ENCODE peak calls at places on chromosome 3, in four cellular contexts. M is K562, H is GM12878, J is H1. S is an unnamed sample.

GRCh38 chr3:65796676-65797075 is 242.0 kb downstream of the MAGI1 start:
- DNase-seq in M (no peak), H (no peak), J (no peak), S (no peak)

GRCh38 chr3:46733026-46733800 is 15.5 kb upstream of the PRSS50 start:
- DNase-seq in M (no peak), H (no peak), J (no peak), S (no peak)

GRCh38 chr3:39136533-39137434 is 16.6 kb downstream of the CSRNP1 start:
- DNase-seq in M (no peak), H (no peak), J (no peak), S (no peak)

GRCh38 chr3:36380171-36381031 is at the start of gene STAC:
- DNase-seq in M (no peak), H (no peak), J (peak), S (no peak)

GRCh38 chr3:72185549-72186484 is 400.9 kb upstream of the PROK2 start:
- DNase-seq in M (peak), H (no peak), J (no peak), S (no peak)

GRCh38 chr3:29183346-29184087 is 97.4 kb upstream of the RBMS3 start:
- DNase-seq in M (no peak), H (no peak), J (no peak), S (no peak)

GRCh38 chr3:189108032-189108431 is 63.7 kb upstream of the TPRG1 start:
- DNase-seq in M (no peak), H (no peak), J (no peak), S (no peak)

GRCh38 chr3:188627652-188628051 is 473.7 kb downstream of the LPP start:
- DNase-seq in M (no peak), H (no peak), J (no peak), S (peak)

GRCh38 chr3:44208086-44208485 is 33.6 kb upstream of the TOPAZ1 start:
- DNase-seq in M (no peak), H (no peak), J (no peak), S (no peak)

GRCh38 chr3:183539821-183540220 is 15.7 kb downstream of the KLHL6 start:
- DNase-seq in M (no peak), H (no peak), J (no peak), S (no peak)

GRCh38 chr3:78736863-78737262 is 1030.9 kb downstream of the ROBO1 start:
- DNase-seq in M (no peak), H (peak), J (no peak), S (no peak)

GRCh38 chr3:160016972-160017371 is 28.3 kb downstream of the IL12A start:
- DNase-seq in M (no peak), H (no peak), J (no peak), S (no peak)

GRCh38 chr3:148971819-148972218 is 19.5 kb upstream of the GYG1 start:
- DNase-seq in M (no peak), H (no peak), J (no peak), S (no peak)

GRCh38 chr3:146300756-146301155 is 49.9 kb upstream of the PLSCR4 start:
- DNase-seq in M (no peak), H (no peak), J (no peak), S (no peak)

GRCh38 chr3:184334470-184335158 is 2.8 kb upstream of the FAM131A start:
- DNase-seq in M (no peak), H (no peak), J (no peak), S (no peak)

GRCh38 chr3:128369881-128370642 is 96.6 kb downstream of the DNAJB8 start:
- DNase-seq in M (no peak), H (no peak), J (no peak), S (no peak)

GRCh38 chr3:131544557-131544956 is 41.8 kb upstream of the MRPL3 start:
- DNase-seq in M (no peak), H (no peak), J (no peak), S (no peak)

GRCh38 chr3:65672876-65673815 is 365.6 kb downstream of the MAGI1 start:
- DNase-seq in M (peak), H (no peak), J (peak), S (peak)

GRCh38 chr3:128343287-128344045 is 123.2 kb downstream of the DNAJB8 start:
- DNase-seq in M (peak), H (no peak), J (no peak), S (no peak)

GRCh38 chr3:46070458-46071136 is 43.3 kb upstream of the XCR1 start:
- DNase-seq in M (no peak), H (no peak), J (no peak), S (no peak)

GRCh38 chr3:79111375-79112052 is 656.3 kb downstream of the ROBO1 start:
- DNase-seq in M (no peak), H (no peak), J (no peak), S (no peak)

GRCh38 chr3:22660076-22660475 is 543.1 kb upstream of the UBE2E2 start:
- DNase-seq in M (no peak), H (no peak), J (no peak), S (no peak)

GRCh38 chr3:138042043-138042442 is 32.1 kb downstream of the CLDN18 start:
- DNase-seq in M (no peak), H (no peak), J (no peak), S (no peak)

GRCh38 chr3:46987485-46988401 is 8.3 kb downstream of the NBEAL2 start:
- DNase-seq in M (peak), H (peak), J (peak), S (no peak)

GRCh38 chr3:32334675-32335074 is 57.0 kb upstream of the CMTM7 start:
- DNase-seq in M (peak), H (no peak), J (peak), S (no peak)

GRCh38 chr3:64176461-64176996 is 48.7 kb downstream of the PRICKLE2 start:
- DNase-seq in M (no peak), H (peak), J (no peak), S (no peak)

GRCh38 chr3:155492841-155493240 is 199.4 kb upstream of the STRIT1 start:
- DNase-seq in M (no peak), H (no peak), J (no peak), S (no peak)

GRCh38 chr3:51967384-51968174 is at the start of gene PCBP4:
- DNase-seq in M (peak), H (no peak), J (peak), S (no peak)

GRCh38 chr3:178500631-178501030 is 35.6 kb upstream of the KCNMB2 start:
- DNase-seq in M (no peak), H (no peak), J (no peak), S (no peak)

GRCh38 chr3:172856766-172857742 is 106.5 kb downstream of the ECT2 start:
- DNase-seq in M (peak), H (no peak), J (no peak), S (peak)

GRCh38 chr3:40864146-40864782 is 335.0 kb upstream of the CTNNB1 start:
- DNase-seq in M (no peak), H (no peak), J (no peak), S (no peak)

GRCh38 chr3:52606373-52607085 is 70.1 kb downstream of the UQCC5 start:
- DNase-seq in M (no peak), H (no peak), J (no peak), S (peak)

GRCh38 chr3:81395739-81396138 is 365.7 kb downstream of the GBE1 start:
- DNase-seq in M (no peak), H (no peak), J (no peak), S (no peak)

GRCh38 chr3:65500398-65501306 is 538.1 kb downstream of the MAGI1 start:
- DNase-seq in M (peak), H (no peak), J (no peak), S (no peak)

GRCh38 chr3:98223907-98224672 is 40.0 kb upstream of the OR5H6 start:
- DNase-seq in M (no peak), H (no peak), J (no peak), S (no peak)

DNA sequence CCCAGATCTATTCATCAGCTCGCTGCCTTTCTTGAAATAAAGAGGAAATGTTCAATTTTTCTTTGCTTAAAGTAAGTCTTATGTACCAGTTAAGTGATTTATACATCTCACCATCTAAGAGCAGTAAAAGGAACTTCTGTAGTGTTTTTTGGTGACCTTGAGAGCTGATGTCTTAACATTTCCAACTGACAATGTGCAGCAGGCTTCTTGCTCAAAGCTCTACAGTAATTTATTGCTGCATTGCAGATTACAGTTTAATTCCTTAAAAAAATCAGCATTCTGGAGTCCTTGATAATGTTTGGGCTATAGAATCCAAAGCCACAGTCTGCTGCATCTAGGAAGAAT is 61.6 kb downstream of the DIPK2A start:
- DNase-seq in M (no peak), H (no peak), J (no peak), S (no peak)
- TF ChIP-seq EGR1 in M (no peak), H (no peak), J (no peak), S (no peak)

DNA sequence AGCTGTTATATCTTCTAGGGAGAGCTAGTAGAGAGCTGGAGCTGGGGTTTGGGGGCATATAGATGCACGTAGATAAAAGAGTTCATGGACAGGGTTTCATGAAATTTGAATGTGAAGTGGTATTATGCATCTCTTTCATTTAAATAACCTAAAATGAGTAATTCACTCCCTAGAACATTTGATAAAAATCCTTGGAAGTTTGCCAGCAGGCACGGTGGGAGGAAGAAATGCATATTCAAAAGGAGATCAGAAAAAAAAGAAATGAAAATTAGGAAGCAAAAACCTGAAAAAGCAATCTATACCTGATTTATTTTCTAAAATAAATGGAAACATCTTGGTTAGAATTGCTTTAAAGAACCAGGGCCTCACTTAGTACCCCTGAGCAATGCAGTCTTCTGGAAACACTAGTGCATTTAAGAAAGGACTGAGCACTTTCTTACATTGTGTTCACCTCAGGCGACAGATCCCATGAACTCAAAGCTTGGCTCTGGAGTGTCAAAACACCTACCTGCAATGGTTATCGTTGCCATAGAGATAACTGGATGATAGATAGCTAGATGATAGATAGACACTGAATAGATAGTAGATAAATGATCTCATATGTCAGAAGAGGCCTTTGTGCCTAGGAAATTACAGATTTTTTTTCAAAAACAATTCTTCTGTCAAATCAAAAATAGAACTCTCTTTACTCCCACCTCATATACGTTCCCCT is 458.6 kb upstream of the THRB start:
- DNase-seq in M (no peak), H (no peak), J (no peak), S (no peak)
- TF ChIP-seq POLR2AphosphoS5 in M (no peak), H (no peak), J (no peak), S (no peak)

DNA sequence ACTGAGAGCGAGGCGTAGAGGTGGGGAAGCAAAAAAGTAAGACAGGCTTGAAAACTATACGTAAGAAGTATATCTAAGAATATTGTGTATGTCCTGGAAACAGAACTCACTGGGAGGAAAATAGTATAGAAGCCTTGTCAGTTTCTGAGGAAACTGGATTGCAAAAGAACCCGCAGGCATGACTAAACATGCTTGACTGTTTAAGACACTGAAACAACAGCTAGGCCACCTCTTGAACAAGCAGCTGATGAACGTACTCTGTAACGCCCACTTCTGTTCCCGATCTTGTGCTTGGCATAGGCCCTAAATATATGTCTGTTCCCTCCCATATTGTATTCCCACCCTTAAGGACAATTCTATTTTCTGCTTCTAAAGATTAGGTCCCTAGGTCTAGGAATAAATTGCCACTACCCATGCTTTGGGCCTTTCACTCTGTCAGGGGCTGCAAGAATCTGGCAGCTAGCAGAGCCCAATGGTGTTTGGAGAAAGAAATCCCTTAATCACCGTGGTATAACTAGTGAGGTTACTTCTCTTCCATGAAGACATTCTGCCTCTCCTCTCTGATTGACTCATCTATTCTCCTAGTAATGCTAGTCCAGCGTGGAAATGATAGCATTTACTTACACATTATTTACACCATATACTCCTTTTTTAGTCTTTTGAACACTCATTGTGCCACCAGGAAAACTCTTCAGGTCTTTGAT is 46.2 kb downstream of the CD200 start:
- DNase-seq in M (no peak), H (no peak), J (no peak), S (no peak)
- TF ChIP-seq EGR1 in M (no peak), H (no peak), J (no peak), S (no peak)

GRCh38 chr3:37477275-37477674 is 302.9 kb upstream of the LRRFIP2 start:
- DNase-seq in M (no peak), H (no peak), J (no peak), S (no peak)

GRCh38 chr3:37475435-37475834 is 301.1 kb upstream of the LRRFIP2 start:
- DNase-seq in M (no peak), H (no peak), J (no peak), S (no peak)

GRCh38 chr3:37480003-37480402 is 305.6 kb upstream of the LRRFIP2 start:
- DNase-seq in M (no peak), H (no peak), J (no peak), S (no peak)

GRCh38 chr3:37474936-37475335 is 300.6 kb upstream of the LRRFIP2 start:
- DNase-seq in M (no peak), H (no peak), J (no peak), S (no peak)

GRCh38 chr3:37477713-37478487 is 303.5 kb upstream of the LRRFIP2 start:
- DNase-seq in M (no peak), H (no peak), J (no peak), S (no peak)
- TF ChIP-seq POLR2AphosphoS5 in M (no peak), H (no peak), J (no peak), S (no peak)

DNA sequence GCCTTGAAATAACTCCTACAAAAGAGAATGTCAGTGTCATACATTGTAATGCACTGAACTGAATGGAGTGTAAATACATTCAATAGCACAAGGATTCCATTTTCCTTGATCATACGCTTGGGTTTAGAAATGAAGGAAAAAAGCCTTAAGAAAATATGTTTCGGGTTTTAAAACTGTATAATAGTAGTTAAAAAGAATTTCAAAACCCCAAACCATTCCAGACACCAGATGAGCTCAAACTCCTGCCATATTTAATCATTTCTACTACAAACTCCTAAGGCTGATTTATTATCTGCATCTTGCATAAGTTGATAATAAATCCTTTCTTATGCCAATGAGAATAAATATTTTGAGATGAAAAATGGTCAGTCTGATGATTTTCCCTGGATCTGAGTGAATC is 51.0 kb downstream of the NR1D2 start:
- DNase-seq in M (no peak), H (no peak), J (no peak), S (no peak)
- TF ChIP-seq EGR1 in M (no peak), H (no peak), J (no peak), S (no peak)

GRCh38 chr3:16171825-16172224 is 2.7 kb upstream of the GALNT15 start:
- DNase-seq in M (no peak), H (no peak), J (no peak), S (no peak)
- TF ChIP-seq POLR2AphosphoS5 in M (no peak), H (no peak), J (no peak), S (no peak)

DNA sequence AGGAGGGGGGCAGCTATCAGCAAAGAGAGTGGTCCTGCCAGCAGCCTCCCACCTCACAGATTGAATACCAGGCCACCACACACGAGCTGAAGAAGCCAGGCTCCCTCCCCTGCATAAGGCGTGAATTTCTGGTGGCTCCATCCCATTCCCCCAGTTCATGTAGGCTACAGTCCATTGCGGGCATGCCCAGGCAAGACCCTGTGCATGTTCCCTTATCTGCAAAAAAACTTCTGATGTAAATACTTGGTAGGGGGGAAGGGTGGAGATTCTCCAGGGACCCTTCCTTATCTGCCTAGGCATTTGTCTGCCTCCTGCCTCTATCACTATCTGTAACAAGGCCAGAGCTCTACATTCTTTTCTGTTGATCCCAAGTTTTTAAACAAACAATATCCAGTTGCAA is 27.6 kb upstream of the UBP1 start:
- DNase-seq in M (no peak), H (no peak), J (no peak), S (no peak)
- TF ChIP-seq EGR1 in M (no peak), H (no peak), J (no peak), S (no peak)

S was measured in HCT116.